ENCODE peak calls at places on chromosomes 11 and 22, in four cellular contexts. B is substantia nigra; K is stomach; O is CD4-positive, alpha-beta T cell. R is an unnamed sample.

GRCh38 chr11:73188301-73188700 is 29.8 kb upstream of the P2RY2 start:
- DNase-seq in O (no peak), B (no peak), K (peak), R (no peak)

GRCh38 chr22:19367763-19368367 is 63.7 kb downstream of the HIRA start:
- DNase-seq in B (no peak), K (no peak), O (no peak), R (no peak)

GRCh38 chr11:69797156-69797555 is 22.0 kb upstream of the FGF4 start:
- DNase-seq in O (no peak), B (no peak), K (no peak), R (no peak)

GRCh38 chr22:29343313-29343805 is 27.9 kb upstream of the RASL10A start:
- DNase-seq in K (peak), O (no peak), B (no peak), R (no peak)

GRCh38 chr11:112396092-112396491 is 135.4 kb upstream of the PLET1 start:
- DNase-seq in K (no peak), B (no peak), O (no peak), R (no peak)

GRCh38 chr11:2204361-2205213 is 33.0 kb upstream of the TH start:
- DNase-seq in O (no peak), B (no peak), K (no peak), R (peak)

GRCh38 chr11:124101722-124102121 is 13.5 kb upstream of the VWA5A start:
- DNase-seq in O (no peak), K (no peak), B (no peak), R (no peak)

GRCh38 chr22:50027639-50028537 is 15.3 kb upstream of the IL17REL start:
- DNase-seq in K (peak), O (peak), B (no peak), R (peak)

GRCh38 chr11:8488395-8488794 is 105.6 kb downstream of the STK33 start:
- DNase-seq in O (no peak), K (no peak), B (no peak), R (no peak)

GRCh38 chr11:130156108-130157022 is 3.2 kb upstream of the ST14 start:
- DNase-seq in K (no peak), B (no peak), O (no peak), R (no peak)

GRCh38 chr11:17762309-17762974 is 27.9 kb downstream of the KCNC1 start:
- DNase-seq in O (no peak), K (no peak), B (no peak), R (no peak)

GRCh38 chr22:23178512-23179254 is 1.6 kb upstream of the BCR start:
- DNase-seq in O (peak), B (peak), K (peak), R (no peak)

GRCh38 chr11:34224434-34224966 is 119.1 kb downstream of the NAT10 start:
- DNase-seq in K (no peak), O (no peak), B (no peak), R (no peak)

GRCh38 chr11:34223021-34223813 is 117.8 kb downstream of the NAT10 start:
- DNase-seq in B (no peak), K (no peak), O (no peak), R (peak)

GRCh38 chr11:34223907-34224306 is 118.5 kb downstream of the NAT10 start:
- DNase-seq in O (no peak), B (no peak), K (no peak), R (no peak)

GRCh38 chr11:34219862-34220490 is 114.5 kb downstream of the NAT10 start:
- DNase-seq in O (no peak), K (no peak), B (no peak), R (no peak)

GRCh38 chr11:34222030-34222429 is 116.6 kb downstream of the NAT10 start:
- DNase-seq in O (no peak), K (no peak), B (no peak), R (no peak)
- H3K27ac ChIP-seq in O (no peak), K (no peak), B (no peak), R (no peak)

DNA sequence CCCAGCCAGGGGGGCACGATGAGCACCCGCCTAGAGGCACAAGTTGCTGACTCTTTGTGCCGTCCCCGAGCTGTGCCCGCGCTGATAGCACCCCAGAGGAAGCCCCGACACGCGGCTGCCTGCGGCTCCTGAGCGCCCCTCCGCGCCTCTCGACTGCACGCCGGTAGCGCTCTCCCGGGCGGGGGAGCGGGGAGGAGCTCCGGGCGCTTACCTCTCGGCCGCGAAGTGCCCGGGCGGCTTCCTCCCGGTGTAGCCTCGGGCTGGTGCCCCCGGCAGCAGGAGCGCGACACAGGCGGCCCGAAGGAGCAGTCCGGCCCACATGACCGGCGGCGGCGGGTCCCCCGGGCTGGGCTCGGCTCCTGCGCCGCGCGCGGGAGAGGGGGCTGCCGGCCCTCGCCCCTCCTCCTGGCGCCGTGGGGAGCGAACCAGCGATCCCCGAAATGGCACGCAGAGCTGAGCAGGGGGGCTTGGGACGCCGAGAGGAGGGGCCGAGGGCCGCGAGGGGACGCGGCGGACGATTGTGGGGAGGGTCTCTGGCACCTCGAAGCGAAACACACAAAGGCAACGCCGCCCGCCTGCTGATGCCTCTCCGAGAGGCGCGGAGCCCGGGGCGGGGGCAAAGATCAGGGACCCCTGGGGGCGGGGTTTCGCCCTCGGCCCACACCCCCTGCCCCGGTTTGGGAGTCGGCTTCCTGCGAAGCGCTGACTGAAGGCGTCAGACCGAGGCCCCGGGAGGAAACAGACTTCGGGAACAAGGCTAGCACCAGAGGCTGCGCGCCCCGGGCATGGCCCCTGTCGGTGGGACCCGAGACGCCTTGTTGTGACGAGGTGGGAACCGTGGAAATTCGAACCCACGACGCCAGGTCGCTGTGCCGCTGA is at the start of gene VWCE:
- DNase-seq in O (peak), K (peak), B (no peak), R (peak)
- H3K27ac ChIP-seq in O (no peak), K (peak), B (no peak), R (no peak)

GRCh38 chr22:21961127-21961867 is 8.6 kb upstream of the PPM1F start:
- DNase-seq in O (no peak), K (no peak), B (no peak), R (no peak)
- H3K27ac ChIP-seq in O (no peak), K (peak), B (no peak), R (no peak)

DNA sequence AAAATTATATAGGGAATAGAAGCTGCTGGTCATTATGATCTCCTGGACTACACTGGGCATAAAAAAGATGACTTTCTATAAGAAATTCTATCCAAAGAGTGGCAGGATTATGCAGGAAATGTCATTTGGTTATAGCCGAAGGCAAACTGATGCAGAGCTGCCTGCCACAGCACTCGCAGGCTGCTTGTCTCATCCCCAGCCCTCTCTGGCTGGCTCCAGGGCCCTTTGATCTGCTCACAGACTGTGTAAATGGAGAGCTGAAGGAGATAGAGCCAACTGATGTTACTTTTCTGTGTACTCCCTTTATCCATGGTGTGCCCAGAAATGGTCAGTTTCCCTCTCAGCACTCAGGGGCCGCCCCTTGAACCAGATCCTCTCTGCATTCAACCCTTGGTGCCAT is 27.6 kb downstream of the TEAD1 start:
- DNase-seq in K (no peak), B (no peak), O (no peak), R (no peak)
- H3K27ac ChIP-seq in K (no peak), B (no peak), O (no peak), R (no peak)

GRCh38 chr22:46373838-46374662 is 38.5 kb downstream of the TRMU start:
- DNase-seq in O (peak), K (no peak), B (no peak), R (no peak)
- H3K27ac ChIP-seq in O (no peak), K (peak), B (no peak), R (no peak)